ENCODE peak calls at places on chromosomes 16 and 17, in five cellular contexts. One of them, this sample, is unnamed.

GRCh38 chr17:70208825-70209555 is 39.7 kb downstream of the KCNJ2 start:
- DNase-seq in H1: no peak
- DNase-seq in HCT116: no peak
- DNase-seq in SK-N-SH: no peak
- DNase-seq in K562: no peak
- DNase-seq in this sample: no peak

GRCh38 chr17:8151641-8152111 is 528 bp downstream of the PER1 start:
- DNase-seq in HCT116: no peak
- DNase-seq in H1: no peak
- DNase-seq in SK-N-SH: no peak
- DNase-seq in K562: no peak
- DNase-seq in this sample: no peak

GRCh38 chr16:53458623-53459022 is 24.4 kb downstream of the RBL2 start:
- DNase-seq in SK-N-SH: no peak
- DNase-seq in HCT116: no peak
- DNase-seq in K562: no peak
- DNase-seq in H1: no peak
- DNase-seq in this sample: no peak

GRCh38 chr16:81708459-81709368 is 70.4 kb upstream of the PLCG2 start:
- DNase-seq in K562: no peak
- DNase-seq in HCT116: no peak
- DNase-seq in SK-N-SH: no peak
- DNase-seq in H1: no peak
- DNase-seq in this sample: no peak

GRCh38 chr16:608019-608418 is 18.2 kb downstream of the RAB40C start:
- DNase-seq in H1: no peak
- DNase-seq in K562: no peak
- DNase-seq in SK-N-SH: no peak
- DNase-seq in HCT116: no peak
- DNase-seq in this sample: no peak

GRCh38 chr16:56041556-56042140 is 149.6 kb upstream of the GNAO1 start:
- DNase-seq in K562: peak
- DNase-seq in H1: peak
- DNase-seq in HCT116: peak
- DNase-seq in SK-N-SH: peak
- DNase-seq in this sample: peak

GRCh38 chr16:87957296-87958069 is 6.2 kb downstream of the BANP start:
- DNase-seq in K562: no peak
- DNase-seq in HCT116: no peak
- DNase-seq in H1: no peak
- DNase-seq in SK-N-SH: no peak
- DNase-seq in this sample: no peak

GRCh38 chr17:12078791-12079190 is 58.1 kb downstream of the MAP2K4 start:
- DNase-seq in SK-N-SH: no peak
- DNase-seq in H1: no peak
- DNase-seq in HCT116: no peak
- DNase-seq in K562: no peak
- DNase-seq in this sample: no peak

GRCh38 chr17:14547016-14547415 is 246.1 kb downstream of the HS3ST3B1 start:
- DNase-seq in HCT116: no peak
- DNase-seq in H1: no peak
- DNase-seq in SK-N-SH: no peak
- DNase-seq in K562: no peak
- DNase-seq in this sample: no peak

GRCh38 chr16:86068722-86069121 is 169.8 kb downstream of the IRF8 start:
- DNase-seq in HCT116: no peak
- DNase-seq in K562: no peak
- DNase-seq in SK-N-SH: no peak
- DNase-seq in H1: no peak
- DNase-seq in this sample: no peak

GRCh38 chr16:30142672-30143346 is 19.8 kb upstream of the MAPK3 start:
- DNase-seq in K562: no peak
- DNase-seq in SK-N-SH: no peak
- DNase-seq in HCT116: no peak
- DNase-seq in H1: no peak
- DNase-seq in this sample: peak

GRCh38 chr17:74012465-74012864 is 191.0 kb upstream of the RPL38 start:
- DNase-seq in K562: no peak
- DNase-seq in HCT116: no peak
- DNase-seq in H1: no peak
- DNase-seq in SK-N-SH: no peak
- DNase-seq in this sample: no peak

GRCh38 chr16:3187798-3188674 is at the start of gene OR1F1:
- DNase-seq in HCT116: peak
- DNase-seq in K562: peak
- DNase-seq in SK-N-SH: peak
- DNase-seq in H1: peak
- DNase-seq in this sample: no peak

GRCh38 chr17:6070895-6071511 is 824 bp downstream of the WSCD1 start:
- DNase-seq in H1: peak
- DNase-seq in SK-N-SH: peak
- DNase-seq in HCT116: no peak
- DNase-seq in K562: no peak
- DNase-seq in this sample: no peak

GRCh38 chr17:15261818-15262290 is 3.3 kb downstream of the PMP22 start:
- DNase-seq in H1: peak
- DNase-seq in K562: no peak
- DNase-seq in HCT116: no peak
- DNase-seq in SK-N-SH: no peak
- DNase-seq in this sample: no peak

GRCh38 chr17:72516772-72517399 is 396.1 kb downstream of the SOX9 start:
- DNase-seq in K562: no peak
- DNase-seq in HCT116: no peak
- DNase-seq in H1: no peak
- DNase-seq in SK-N-SH: no peak
- DNase-seq in this sample: no peak

GRCh38 chr16:81614654-81615359 is 164.3 kb upstream of the PLCG2 start:
- DNase-seq in HCT116: no peak
- DNase-seq in H1: no peak
- DNase-seq in SK-N-SH: no peak
- DNase-seq in K562: no peak
- DNase-seq in this sample: no peak

GRCh38 chr17:81517339-81518112 is 4.9 kb upstream of the ACTG1 start:
- DNase-seq in K562: no peak
- DNase-seq in HCT116: no peak
- DNase-seq in H1: peak
- DNase-seq in SK-N-SH: no peak
- DNase-seq in this sample: no peak

GRCh38 chr16:58348986-58349385 is 43.3 kb upstream of the GINS3 start:
- DNase-seq in K562: no peak
- DNase-seq in HCT116: no peak
- DNase-seq in SK-N-SH: peak
- DNase-seq in H1: no peak
- DNase-seq in this sample: no peak

GRCh38 chr17:82301916-82302497 is 15.4 kb downstream of the CD7 start:
- DNase-seq in SK-N-SH: peak
- DNase-seq in K562: peak
- DNase-seq in H1: no peak
- DNase-seq in HCT116: no peak
- DNase-seq in this sample: no peak

GRCh38 chr17:48619821-48620496 is 4.9 kb upstream of the HOXB8 start:
- DNase-seq in K562: no peak
- DNase-seq in H1: no peak
- DNase-seq in HCT116: no peak
- DNase-seq in SK-N-SH: no peak
- DNase-seq in this sample: no peak

GRCh38 chr17:44451832-44452231 is 51.4 kb downstream of the GPATCH8 start:
- DNase-seq in HCT116: no peak
- DNase-seq in SK-N-SH: no peak
- DNase-seq in H1: no peak
- DNase-seq in K562: no peak
- DNase-seq in this sample: no peak

GRCh38 chr17:55659661-55660060 is 63.0 kb downstream of the TMEM100 start:
- DNase-seq in K562: no peak
- DNase-seq in H1: no peak
- DNase-seq in SK-N-SH: no peak
- DNase-seq in HCT116: no peak
- DNase-seq in this sample: no peak

GRCh38 chr17:55663395-55663794 is 59.3 kb downstream of the TMEM100 start:
- DNase-seq in K562: no peak
- DNase-seq in HCT116: no peak
- DNase-seq in H1: no peak
- DNase-seq in SK-N-SH: no peak
- DNase-seq in this sample: no peak

GRCh38 chr17:55661359-55661758 is 61.3 kb downstream of the TMEM100 start:
- DNase-seq in H1: no peak
- DNase-seq in SK-N-SH: peak
- DNase-seq in HCT116: no peak
- DNase-seq in K562: no peak
- DNase-seq in this sample: no peak

GRCh38 chr17:55661963-55662834 is 60.5 kb downstream of the TMEM100 start:
- DNase-seq in K562: no peak
- DNase-seq in HCT116: no peak
- DNase-seq in H1: no peak
- DNase-seq in SK-N-SH: no peak
- DNase-seq in this sample: no peak

GRCh38 chr17:55660171-55660886 is 62.3 kb downstream of the TMEM100 start:
- DNase-seq in SK-N-SH: no peak
- DNase-seq in K562: no peak
- DNase-seq in H1: no peak
- DNase-seq in HCT116: no peak
- DNase-seq in this sample: no peak
- TF ChIP-seq JUND in SK-N-SH: no peak
- TF ChIP-seq JUND in K562: no peak
- TF ChIP-seq JUND in H1: no peak
- TF ChIP-seq JUND in HCT116: no peak
- TF ChIP-seq JUND in this sample: no peak

DNA sequence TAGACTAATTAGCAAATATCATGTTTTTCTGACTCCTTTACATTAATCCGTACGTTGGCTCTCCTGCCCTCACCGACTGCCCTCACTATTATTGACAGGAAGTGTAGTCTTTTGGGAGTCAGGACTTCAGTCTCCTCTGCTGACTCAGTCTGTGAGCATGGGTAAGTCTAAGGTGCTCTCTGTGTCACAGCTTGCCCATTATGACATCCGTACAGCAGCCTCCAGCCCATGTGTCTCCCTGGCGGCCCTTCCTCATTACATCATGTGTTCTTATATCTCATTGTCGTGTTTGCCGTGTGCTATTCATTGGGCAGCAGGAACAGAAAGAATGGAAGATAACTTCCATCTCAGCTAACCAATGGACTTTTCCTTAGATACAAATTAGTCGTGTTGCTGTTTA is 77.5 kb downstream of the MRTFB start:
- DNase-seq in HCT116: no peak
- DNase-seq in SK-N-SH: no peak
- DNase-seq in K562: no peak
- DNase-seq in H1: no peak
- DNase-seq in this sample: no peak
- TF ChIP-seq JUND in HCT116: no peak
- TF ChIP-seq JUND in SK-N-SH: no peak
- TF ChIP-seq JUND in K562: no peak
- TF ChIP-seq JUND in H1: no peak
- TF ChIP-seq JUND in this sample: no peak

DNA sequence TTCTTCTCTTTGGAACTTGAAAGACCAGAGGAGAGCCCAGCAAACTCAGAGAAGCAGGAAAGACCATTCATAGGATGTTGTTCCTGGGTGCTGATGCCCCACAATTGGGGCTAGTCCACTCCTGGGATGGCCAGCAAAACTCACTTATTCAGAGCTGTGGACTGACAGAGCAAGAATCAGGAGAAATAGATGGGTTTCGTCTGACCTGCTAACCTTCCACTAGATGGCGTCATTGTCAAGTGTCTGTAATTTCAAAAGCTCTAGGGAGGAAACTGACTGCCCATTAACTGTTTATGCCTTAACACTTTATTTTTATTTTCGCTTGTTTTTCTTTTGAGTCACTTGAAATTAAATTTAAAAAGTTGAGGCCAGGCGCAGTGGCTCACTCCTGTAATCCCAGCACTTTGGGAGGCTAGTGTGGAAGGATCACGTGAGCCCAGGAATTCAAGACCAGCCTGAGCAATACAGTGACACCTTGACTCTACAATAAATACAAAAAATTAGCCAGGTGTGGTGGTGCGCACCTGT is 28.7 kb upstream of the MILR1 start:
- DNase-seq in HCT116: peak
- DNase-seq in SK-N-SH: peak
- DNase-seq in K562: peak
- DNase-seq in H1: no peak
- DNase-seq in this sample: peak
- TF ChIP-seq JUND in HCT116: no peak
- TF ChIP-seq JUND in SK-N-SH: no peak
- TF ChIP-seq JUND in K562: no peak
- TF ChIP-seq JUND in H1: no peak
- TF ChIP-seq JUND in this sample: no peak

GRCh38 chr17:37089998-37090397 is 141.2 kb downstream of the AATF start:
- DNase-seq in HCT116: no peak
- DNase-seq in SK-N-SH: no peak
- DNase-seq in H1: no peak
- DNase-seq in K562: no peak
- DNase-seq in this sample: no peak

GRCh38 chr17:37087683-37088082 is 138.9 kb downstream of the AATF start:
- DNase-seq in HCT116: no peak
- DNase-seq in SK-N-SH: no peak
- DNase-seq in H1: no peak
- DNase-seq in K562: no peak
- DNase-seq in this sample: no peak

GRCh38 chr17:37088913-37089312 is 140.2 kb downstream of the AATF start:
- DNase-seq in H1: no peak
- DNase-seq in SK-N-SH: peak
- DNase-seq in K562: no peak
- DNase-seq in HCT116: no peak
- DNase-seq in this sample: no peak

GRCh38 chr17:37086329-37086728 is 137.6 kb downstream of the AATF start:
- DNase-seq in H1: no peak
- DNase-seq in K562: no peak
- DNase-seq in SK-N-SH: no peak
- DNase-seq in HCT116: no peak
- DNase-seq in this sample: no peak

GRCh38 chr17:37088459-37088858 is 139.7 kb downstream of the AATF start:
- DNase-seq in K562: no peak
- DNase-seq in HCT116: no peak
- DNase-seq in SK-N-SH: no peak
- DNase-seq in H1: no peak
- DNase-seq in this sample: no peak
- TF ChIP-seq JUND in K562: no peak
- TF ChIP-seq JUND in HCT116: no peak
- TF ChIP-seq JUND in SK-N-SH: no peak
- TF ChIP-seq JUND in H1: no peak
- TF ChIP-seq JUND in this sample: no peak

DNA sequence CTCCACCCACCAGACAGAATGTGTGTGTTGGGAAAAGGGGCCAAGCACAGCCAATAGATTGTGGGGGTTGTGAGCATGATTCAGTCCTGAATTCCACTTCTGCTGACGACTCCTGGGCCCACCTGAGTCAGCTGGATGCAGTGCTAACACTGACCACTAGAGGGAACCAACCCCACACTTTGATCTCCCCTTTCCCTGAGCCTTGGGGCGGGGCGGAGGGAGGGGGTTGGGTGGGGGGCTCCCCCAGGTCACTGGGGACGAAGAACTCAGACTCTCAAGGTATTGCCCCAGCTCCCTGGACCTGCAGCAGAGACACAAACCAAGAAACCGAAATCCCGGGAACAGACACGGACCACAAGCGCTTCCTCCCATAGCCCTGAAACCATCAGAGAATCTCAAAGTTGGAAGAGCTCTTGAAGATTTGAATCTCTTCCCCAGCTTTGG is 621 bp upstream of the CSHL1 start:
- DNase-seq in HCT116: peak
- DNase-seq in H1: peak
- DNase-seq in SK-N-SH: peak
- DNase-seq in K562: peak
- DNase-seq in this sample: peak
- TF ChIP-seq JUND in HCT116: no peak
- TF ChIP-seq JUND in H1: no peak
- TF ChIP-seq JUND in SK-N-SH: no peak
- TF ChIP-seq JUND in K562: no peak
- TF ChIP-seq JUND in this sample: no peak

GRCh38 chr17:35752945-35753764 is at the start of gene GAS2L2:
- DNase-seq in H1: no peak
- DNase-seq in K562: no peak
- DNase-seq in HCT116: no peak
- DNase-seq in SK-N-SH: no peak
- DNase-seq in this sample: peak
- TF ChIP-seq JUND in H1: no peak
- TF ChIP-seq JUND in K562: no peak
- TF ChIP-seq JUND in HCT116: no peak
- TF ChIP-seq JUND in SK-N-SH: no peak
- TF ChIP-seq JUND in this sample: no peak